ENCODE peak calls at places on chromosomes 2 and 18, in four cellular contexts. Z is GM12864, O is transverse colon, J is endothelial cell. V is an unnamed sample.

GRCh38 chr18:59065684-59066083 is 74.0 kb upstream of the SEC11C start:
- DNase-seq in Z (no peak), O (no peak), J (no peak), V (no peak)

GRCh38 chr2:113005030-113005509 is at the start of gene IL36A:
- DNase-seq in Z (no peak), O (no peak), J (no peak), V (no peak)

GRCh38 chr2:50148632-50149031 is 883.3 kb downstream of the NRXN1 start:
- DNase-seq in Z (no peak), O (no peak), J (no peak), V (no peak)

GRCh38 chr2:193556766-193557470 is 1362.2 kb upstream of the TMEFF2 start:
- DNase-seq in Z (no peak), O (no peak), J (no peak), V (no peak)

GRCh38 chr2:66030553-66030952 is 404.4 kb upstream of the MEIS1 start:
- DNase-seq in Z (no peak), O (no peak), J (peak), V (no peak)

GRCh38 chr2:189285351-189285750 is 105.8 kb upstream of the COL5A2 start:
- DNase-seq in Z (no peak), O (no peak), J (no peak), V (no peak)

GRCh38 chr2:29233428-29233827 is 118.2 kb downstream of the CLIP4 start:
- DNase-seq in Z (no peak), O (no peak), J (no peak), V (no peak)

GRCh38 chr2:7792031-7792651 is 874.9 kb downstream of the RNF144A start:
- DNase-seq in Z (no peak), O (peak), J (no peak), V (no peak)

GRCh38 chr2:25339791-25340339 is 1.9 kb downstream of the DNMT3A start:
- DNase-seq in Z (no peak), O (peak), J (no peak), V (peak)

GRCh38 chr2:19114126-19114525 is 244.3 kb downstream of the OSR1 start:
- DNase-seq in Z (no peak), O (no peak), J (no peak), V (no peak)

DNA sequence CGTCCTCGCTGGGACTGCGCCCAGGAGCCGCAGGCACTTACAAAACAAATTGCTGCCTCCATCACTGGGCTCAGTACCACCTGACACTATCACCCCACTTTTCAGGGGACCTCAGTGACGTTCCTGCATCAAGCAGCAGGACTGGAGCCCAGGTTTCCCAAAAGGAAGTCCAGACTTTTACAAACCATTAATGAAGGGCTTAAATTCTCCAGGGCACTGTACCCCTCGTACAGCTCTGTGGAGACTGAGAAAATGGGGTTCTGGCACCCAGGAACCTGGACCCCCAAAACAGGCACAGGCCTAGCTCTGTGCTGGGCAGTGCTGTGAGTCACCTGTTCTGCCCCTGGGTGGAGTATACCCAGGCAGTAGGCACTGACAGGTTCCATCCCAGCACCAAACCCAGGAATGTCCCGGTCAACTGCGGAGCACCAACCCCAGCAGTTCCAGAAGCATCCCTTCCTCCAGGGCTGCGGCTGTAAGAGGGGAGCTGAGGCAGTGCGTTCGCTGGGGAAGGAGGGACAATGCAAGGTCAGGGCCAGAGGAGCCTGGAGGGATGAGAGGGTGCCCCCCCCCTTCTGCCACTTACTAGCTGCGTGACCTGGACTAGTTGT is 24.6 kb upstream of the NOTO start:
- DNase-seq in Z (no peak), O (no peak), J (no peak), V (no peak)
- TF ChIP-seq CTCF in Z (no peak), O (no peak), J (no peak), V (no peak)

GRCh38 chr2:126776255-126776654 is 120.3 kb downstream of the GYPC start:
- DNase-seq in Z (no peak), O (no peak), J (peak), V (no peak)

GRCh38 chr2:126779286-126779605 is 119.4 kb upstream of the TEX51 start:
- DNase-seq in Z (no peak), O (no peak), J (no peak), V (no peak)

GRCh38 chr2:126778561-126779285 is 120.0 kb upstream of the TEX51 start:
- DNase-seq in Z (no peak), O (peak), J (no peak), V (no peak)

GRCh38 chr2:126776701-126777619 is 121.0 kb downstream of the GYPC start:
- DNase-seq in Z (peak), O (peak), J (peak), V (peak)

GRCh38 chr2:126777620-126777978 is 121.1 kb upstream of the TEX51 start:
- DNase-seq in Z (no peak), O (no peak), J (no peak), V (no peak)
- TF ChIP-seq CTCF in Z (no peak), O (no peak), J (no peak), V (no peak)

GRCh38 chr18:48024009-48024512 is 93.6 kb upstream of the SMAD2 start:
- DNase-seq in Z (no peak), O (no peak), J (no peak), V (no peak)

GRCh38 chr18:48024891-48025660 is 94.6 kb upstream of the SMAD2 start:
- DNase-seq in Z (no peak), O (no peak), J (no peak), V (no peak)

GRCh38 chr18:48022531-48023330 is 92.3 kb upstream of the SMAD2 start:
- DNase-seq in Z (no peak), O (no peak), J (peak), V (peak)

GRCh38 chr18:48022021-48022420 is 91.6 kb upstream of the SMAD2 start:
- DNase-seq in Z (no peak), O (no peak), J (no peak), V (no peak)

DNA sequence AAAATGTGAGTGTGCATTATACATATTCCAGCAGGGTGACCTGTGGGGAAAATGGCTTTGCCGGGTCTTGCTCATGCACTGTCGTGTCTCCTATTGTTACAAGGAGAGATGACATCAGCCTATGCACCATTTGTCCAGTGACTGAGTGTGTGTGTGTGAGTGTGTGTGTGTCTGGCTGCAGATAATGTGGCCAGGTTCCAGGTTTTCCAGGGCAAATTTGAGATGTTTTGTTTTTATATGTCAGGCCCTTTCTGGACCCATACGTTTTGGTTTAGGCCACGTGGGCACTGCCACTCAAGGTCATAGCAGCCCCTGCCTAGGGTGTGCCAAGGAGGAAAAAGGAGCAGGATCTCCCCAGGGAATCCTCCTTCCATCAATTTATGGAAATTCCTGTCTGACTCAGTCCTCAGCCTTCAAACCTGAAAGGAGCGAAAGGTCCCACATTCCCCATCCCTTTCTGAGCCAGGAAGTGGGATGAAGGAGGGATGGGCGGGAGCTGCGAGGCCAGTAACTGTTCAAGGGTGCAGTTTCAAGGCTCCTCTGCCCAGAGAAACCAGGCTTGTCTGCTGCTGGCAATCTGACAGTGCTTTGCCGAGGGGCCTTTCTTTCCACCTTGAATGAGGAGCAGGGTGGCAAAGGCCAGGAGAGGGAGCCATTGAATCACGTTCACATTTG is 93.0 kb upstream of the SMAD2 start:
- DNase-seq in Z (no peak), O (peak), J (peak), V (no peak)
- TF ChIP-seq CTCF in Z (peak), O (no peak), J (no peak), V (no peak)

GRCh38 chr2:170465241-170465640 is 249.9 kb upstream of the SP5 start:
- DNase-seq in Z (no peak), O (no peak), J (no peak), V (no peak)

GRCh38 chr2:170462433-170463205 is 252.5 kb upstream of the SP5 start:
- DNase-seq in Z (no peak), O (no peak), J (no peak), V (no peak)

GRCh38 chr2:170464268-170464667 is 250.9 kb upstream of the SP5 start:
- DNase-seq in Z (no peak), O (no peak), J (no peak), V (no peak)

GRCh38 chr2:170463206-170463537 is 252.0 kb upstream of the SP5 start:
- DNase-seq in Z (no peak), O (no peak), J (no peak), V (no peak)

DNA sequence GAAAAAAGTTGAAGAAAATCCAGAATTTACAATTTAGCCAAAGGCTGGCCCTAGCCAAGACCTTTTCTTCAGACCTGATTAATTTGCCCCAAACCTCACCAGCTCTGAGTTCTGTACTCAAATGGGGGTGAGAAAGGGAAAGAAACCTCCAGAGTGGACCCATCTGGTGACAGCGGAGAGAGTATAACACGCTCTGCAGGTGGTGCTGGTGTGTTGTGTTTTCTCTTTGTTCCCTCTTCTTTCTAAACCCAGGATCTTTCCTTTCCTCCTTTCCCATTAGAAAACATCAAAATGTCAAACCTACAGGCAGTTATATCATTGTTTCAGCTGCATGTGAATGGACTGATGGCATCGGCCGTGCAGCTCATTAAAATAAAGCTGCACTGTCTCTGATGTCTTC is 253.3 kb upstream of the SP5 start:
- DNase-seq in Z (no peak), O (no peak), J (no peak), V (no peak)
- TF ChIP-seq CTCF in Z (no peak), O (no peak), J (no peak), V (peak)

DNA sequence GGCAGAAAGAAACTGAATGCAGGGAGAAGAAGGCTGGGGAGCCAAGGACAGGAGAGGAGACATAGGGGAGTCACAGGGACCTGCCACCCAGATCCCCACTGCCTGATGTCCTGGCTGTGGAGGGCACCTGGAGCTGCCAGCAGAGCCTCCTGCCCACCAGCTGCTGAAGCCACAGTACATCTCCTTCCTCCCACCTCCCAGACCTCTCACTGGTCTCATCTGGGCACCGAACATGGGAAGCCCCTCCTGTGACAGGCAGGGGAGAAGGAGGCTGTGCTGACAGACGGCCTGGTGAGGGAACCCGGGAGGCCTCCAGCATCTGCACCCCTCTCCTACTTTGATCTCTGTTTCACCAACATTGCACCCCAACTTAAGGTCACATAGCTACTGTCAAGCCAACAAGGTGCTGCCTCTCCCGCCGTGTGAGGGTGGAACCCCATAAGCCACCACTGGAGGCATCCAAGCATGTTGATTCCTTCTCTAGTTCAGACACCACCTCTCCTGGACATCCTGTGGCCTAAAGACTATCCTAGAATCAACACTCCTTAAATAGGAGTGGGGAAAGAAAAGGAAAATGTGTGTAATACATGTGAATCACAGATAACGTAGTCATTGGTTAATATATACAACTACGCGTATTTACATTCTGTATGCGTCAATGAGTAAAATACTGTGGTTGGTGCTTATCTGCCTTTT is 3.6 kb upstream of the RNPEPL1 start:
- DNase-seq in Z (no peak), O (peak), J (no peak), V (no peak)
- TF ChIP-seq CTCF in Z (peak), O (no peak), J (no peak), V (no peak)

GRCh38 chr2:127526142-127526939 is at the start of gene IWS1:
- DNase-seq in Z (peak), O (peak), J (peak), V (peak)
- TF ChIP-seq CTCF in Z (peak), O (no peak), J (no peak), V (peak)